ENCODE peak calls at places on chromosomes 4 and X, in six cellular contexts. One of them, this sample, is unnamed.

GRCh38 chr4:41132055-41132683 is 82.2 kb downstream of the APBB2 start:
- DNase-seq in CD4-positive, alpha-beta T cell: no peak
- DNase-seq in fibroblast of the aortic adventitia: no peak
- DNase-seq in GM12865: no peak
- DNase-seq in CD8-positive, alpha-beta T cell: no peak
- DNase-seq in WTC11: no peak
- DNase-seq in this sample: no peak

GRCh38 chr4:139902328-139903217 is 237.0 kb downstream of the MGST2 start:
- DNase-seq in CD4-positive, alpha-beta T cell: no peak
- DNase-seq in fibroblast of the aortic adventitia: no peak
- DNase-seq in GM12865: no peak
- DNase-seq in CD8-positive, alpha-beta T cell: no peak
- DNase-seq in WTC11: no peak
- DNase-seq in this sample: no peak

GRCh38 chr4:12894062-12894461 is 590.1 kb downstream of the RAB28 start:
- DNase-seq in CD4-positive, alpha-beta T cell: no peak
- DNase-seq in fibroblast of the aortic adventitia: no peak
- DNase-seq in GM12865: no peak
- DNase-seq in CD8-positive, alpha-beta T cell: no peak
- DNase-seq in WTC11: no peak
- DNase-seq in this sample: no peak

GRCh38 chrX:150696836-150697235 is 3.6 kb downstream of the MTMR1 start:
- DNase-seq in CD4-positive, alpha-beta T cell: no peak
- DNase-seq in fibroblast of the aortic adventitia: no peak
- DNase-seq in GM12865: no peak
- DNase-seq in CD8-positive, alpha-beta T cell: no peak
- DNase-seq in WTC11: no peak
- DNase-seq in this sample: no peak

GRCh38 chr4:72449705-72450104 is 119.3 kb downstream of the ADAMTS3 start:
- DNase-seq in CD4-positive, alpha-beta T cell: no peak
- DNase-seq in fibroblast of the aortic adventitia: peak; percentile 41
- DNase-seq in GM12865: no peak
- DNase-seq in CD8-positive, alpha-beta T cell: no peak
- DNase-seq in WTC11: no peak
- DNase-seq in this sample: no peak

GRCh38 chrX:104921606-104922205 is 298.8 kb downstream of the TEX13A start:
- DNase-seq in CD4-positive, alpha-beta T cell: no peak
- DNase-seq in fibroblast of the aortic adventitia: no peak
- DNase-seq in GM12865: no peak
- DNase-seq in CD8-positive, alpha-beta T cell: no peak
- DNase-seq in WTC11: no peak
- DNase-seq in this sample: no peak

GRCh38 chr4:121155893-121156292 is 8.2 kb downstream of the TNIP3 start:
- DNase-seq in CD4-positive, alpha-beta T cell: no peak
- DNase-seq in fibroblast of the aortic adventitia: peak; percentile 92
- DNase-seq in GM12865: no peak
- DNase-seq in CD8-positive, alpha-beta T cell: no peak
- DNase-seq in WTC11: no peak
- DNase-seq in this sample: no peak

GRCh38 chrX:40987413-40987812 is 97.8 kb upstream of the USP9X start:
- DNase-seq in CD4-positive, alpha-beta T cell: no peak
- DNase-seq in fibroblast of the aortic adventitia: no peak
- DNase-seq in GM12865: no peak
- DNase-seq in CD8-positive, alpha-beta T cell: no peak
- DNase-seq in WTC11: no peak
- DNase-seq in this sample: no peak

GRCh38 chr4:10239982-10240654 is 123.5 kb upstream of the WDR1 start:
- DNase-seq in CD4-positive, alpha-beta T cell: no peak
- DNase-seq in fibroblast of the aortic adventitia: peak; percentile 32
- DNase-seq in GM12865: no peak
- DNase-seq in CD8-positive, alpha-beta T cell: no peak
- DNase-seq in WTC11: no peak
- DNase-seq in this sample: no peak

GRCh38 chr4:139934786-139935330 is 219.1 kb downstream of the MAML3 start:
- DNase-seq in CD4-positive, alpha-beta T cell: no peak
- DNase-seq in fibroblast of the aortic adventitia: no peak
- DNase-seq in GM12865: no peak
- DNase-seq in CD8-positive, alpha-beta T cell: no peak
- DNase-seq in WTC11: no peak
- DNase-seq in this sample: no peak

GRCh38 chr4:155777971-155778710 is 19.3 kb downstream of the GUCY1B1 start:
- DNase-seq in CD4-positive, alpha-beta T cell: no peak
- DNase-seq in fibroblast of the aortic adventitia: peak; percentile 37
- DNase-seq in GM12865: no peak
- DNase-seq in CD8-positive, alpha-beta T cell: no peak
- DNase-seq in WTC11: no peak
- DNase-seq in this sample: no peak

GRCh38 chr4:25928320-25928955 is 14.4 kb downstream of the SMIM20 start:
- DNase-seq in CD4-positive, alpha-beta T cell: no peak
- DNase-seq in fibroblast of the aortic adventitia: no peak
- DNase-seq in GM12865: no peak
- DNase-seq in CD8-positive, alpha-beta T cell: no peak
- DNase-seq in WTC11: no peak
- DNase-seq in this sample: no peak

GRCh38 chr4:92334716-92335350 is 31.1 kb downstream of the GRID2 start:
- DNase-seq in CD4-positive, alpha-beta T cell: no peak
- DNase-seq in fibroblast of the aortic adventitia: peak; percentile 38
- DNase-seq in GM12865: no peak
- DNase-seq in CD8-positive, alpha-beta T cell: no peak
- DNase-seq in WTC11: no peak
- DNase-seq in this sample: no peak

GRCh38 chr4:118265312-118266144 is 87.3 kb downstream of the PRSS12 start:
- DNase-seq in CD4-positive, alpha-beta T cell: no peak
- DNase-seq in fibroblast of the aortic adventitia: peak; percentile 2
- DNase-seq in GM12865: no peak
- DNase-seq in CD8-positive, alpha-beta T cell: no peak
- DNase-seq in WTC11: peak; percentile 63
- DNase-seq in this sample: no peak

GRCh38 chr4:24810016-24810415 is 14.6 kb downstream of the SOD3 start:
- DNase-seq in CD4-positive, alpha-beta T cell: no peak
- DNase-seq in fibroblast of the aortic adventitia: peak; percentile 49
- DNase-seq in GM12865: no peak
- DNase-seq in CD8-positive, alpha-beta T cell: no peak
- DNase-seq in WTC11: no peak
- DNase-seq in this sample: no peak

GRCh38 chr4:183798249-183798920 is 106.7 kb upstream of the STOX2 start:
- DNase-seq in CD4-positive, alpha-beta T cell: no peak
- DNase-seq in fibroblast of the aortic adventitia: no peak
- DNase-seq in GM12865: no peak
- DNase-seq in CD8-positive, alpha-beta T cell: no peak
- DNase-seq in WTC11: peak; percentile 35
- DNase-seq in this sample: no peak

GRCh38 chrX:153635388-153635787 is 11.6 kb upstream of the DUSP9 start:
- DNase-seq in CD4-positive, alpha-beta T cell: no peak
- DNase-seq in fibroblast of the aortic adventitia: no peak
- DNase-seq in GM12865: no peak
- DNase-seq in CD8-positive, alpha-beta T cell: no peak
- DNase-seq in WTC11: no peak
- DNase-seq in this sample: no peak

GRCh38 chr4:140351778-140352177 is 21.7 kb upstream of the SCOC start:
- DNase-seq in CD4-positive, alpha-beta T cell: no peak
- DNase-seq in fibroblast of the aortic adventitia: no peak
- DNase-seq in GM12865: no peak
- DNase-seq in CD8-positive, alpha-beta T cell: no peak
- DNase-seq in WTC11: no peak
- DNase-seq in this sample: no peak

GRCh38 chr4:97987019-97987648 is 156.1 kb downstream of the STPG2 start:
- DNase-seq in CD4-positive, alpha-beta T cell: no peak
- DNase-seq in fibroblast of the aortic adventitia: peak; percentile 17
- DNase-seq in GM12865: peak; percentile 19
- DNase-seq in CD8-positive, alpha-beta T cell: no peak
- DNase-seq in WTC11: no peak
- DNase-seq in this sample: peak; percentile 13

GRCh38 chrX:150486011-150486410 is 82.4 kb upstream of the MTM1 start:
- DNase-seq in CD4-positive, alpha-beta T cell: peak; percentile 43
- DNase-seq in fibroblast of the aortic adventitia: peak; percentile 66
- DNase-seq in GM12865: peak; percentile 50
- DNase-seq in CD8-positive, alpha-beta T cell: no peak
- DNase-seq in WTC11: peak; percentile 49
- DNase-seq in this sample: no peak

GRCh38 chr4:119314356-119314755 is 7.6 kb downstream of the FABP2 start:
- DNase-seq in CD4-positive, alpha-beta T cell: peak; percentile 4
- DNase-seq in fibroblast of the aortic adventitia: peak; percentile 76
- DNase-seq in GM12865: peak; percentile 47
- DNase-seq in CD8-positive, alpha-beta T cell: no peak
- DNase-seq in WTC11: no peak
- DNase-seq in this sample: peak; percentile 12

GRCh38 chrX:46268429-46268828 is 276.8 kb downstream of the ZNF674 start:
- DNase-seq in CD4-positive, alpha-beta T cell: no peak
- DNase-seq in fibroblast of the aortic adventitia: peak; percentile 42
- DNase-seq in GM12865: no peak
- DNase-seq in CD8-positive, alpha-beta T cell: no peak
- DNase-seq in WTC11: no peak
- DNase-seq in this sample: no peak

GRCh38 chr4:11590132-11590531 is 161.4 kb upstream of the HS3ST1 start:
- DNase-seq in CD4-positive, alpha-beta T cell: no peak
- DNase-seq in fibroblast of the aortic adventitia: no peak
- DNase-seq in GM12865: no peak
- DNase-seq in CD8-positive, alpha-beta T cell: no peak
- DNase-seq in WTC11: no peak
- DNase-seq in this sample: no peak

GRCh38 chrX:33132569-33132968 is 78.8 kb downstream of the DMD start:
- DNase-seq in CD4-positive, alpha-beta T cell: no peak
- DNase-seq in fibroblast of the aortic adventitia: no peak
- DNase-seq in GM12865: no peak
- DNase-seq in CD8-positive, alpha-beta T cell: no peak
- DNase-seq in WTC11: no peak
- DNase-seq in this sample: no peak

GRCh38 chrX:56787734-56788152 is 58.7 kb downstream of the NBDY start:
- DNase-seq in CD4-positive, alpha-beta T cell: no peak
- DNase-seq in fibroblast of the aortic adventitia: no peak
- DNase-seq in GM12865: no peak
- DNase-seq in CD8-positive, alpha-beta T cell: no peak
- DNase-seq in WTC11: no peak
- DNase-seq in this sample: no peak

GRCh38 chrX:56786889-56787733 is 58.1 kb downstream of the NBDY start:
- DNase-seq in CD4-positive, alpha-beta T cell: no peak
- DNase-seq in fibroblast of the aortic adventitia: no peak
- DNase-seq in GM12865: no peak
- DNase-seq in CD8-positive, alpha-beta T cell: no peak
- DNase-seq in WTC11: no peak
- DNase-seq in this sample: no peak

GRCh38 chrX:56788717-56789122 is 59.7 kb downstream of the NBDY start:
- DNase-seq in CD4-positive, alpha-beta T cell: no peak
- DNase-seq in fibroblast of the aortic adventitia: peak; percentile 84
- DNase-seq in GM12865: no peak
- DNase-seq in CD8-positive, alpha-beta T cell: no peak
- DNase-seq in WTC11: no peak
- DNase-seq in this sample: no peak

GRCh38 chrX:56789518-56790070 is 60.6 kb downstream of the NBDY start:
- DNase-seq in CD4-positive, alpha-beta T cell: no peak
- DNase-seq in fibroblast of the aortic adventitia: no peak
- DNase-seq in GM12865: no peak
- DNase-seq in CD8-positive, alpha-beta T cell: no peak
- DNase-seq in WTC11: no peak
- DNase-seq in this sample: no peak

DNA sequence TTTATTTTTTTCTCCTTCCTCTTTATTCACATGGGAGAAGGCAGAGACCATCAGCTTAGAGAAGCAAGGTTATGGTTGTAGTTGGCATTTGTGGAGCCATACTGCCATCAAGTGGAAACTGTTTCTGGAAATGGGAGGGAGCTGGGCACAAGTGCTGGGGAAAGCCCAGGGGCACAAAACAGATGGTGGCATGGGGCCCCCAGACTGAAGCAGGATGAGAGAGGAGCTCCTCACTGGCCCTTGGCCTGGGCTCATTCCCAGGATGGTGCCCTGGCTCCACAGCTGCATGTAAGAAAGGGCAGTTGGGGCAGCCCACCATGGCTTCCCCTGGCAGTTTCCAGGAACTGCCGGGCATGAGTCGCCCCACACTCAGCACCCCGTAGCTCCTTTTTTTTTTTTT is 59.2 kb downstream of the NBDY start:
- DNase-seq in CD4-positive, alpha-beta T cell: no peak
- DNase-seq in fibroblast of the aortic adventitia: peak; percentile 80
- DNase-seq in GM12865: no peak
- DNase-seq in CD8-positive, alpha-beta T cell: no peak
- DNase-seq in WTC11: no peak
- DNase-seq in this sample: no peak
- TF ChIP-seq CTCF in CD4-positive, alpha-beta T cell: no peak
- TF ChIP-seq CTCF in fibroblast of the aortic adventitia: peak; percentile 17
- TF ChIP-seq CTCF in GM12865: no peak
- TF ChIP-seq CTCF in CD8-positive, alpha-beta T cell: no peak
- TF ChIP-seq CTCF in WTC11: no peak
- TF ChIP-seq CTCF in this sample: no peak

GRCh38 chrX:94524867-94525266 is 850.9 kb downstream of the FAM133A start:
- DNase-seq in CD4-positive, alpha-beta T cell: no peak
- DNase-seq in fibroblast of the aortic adventitia: no peak
- DNase-seq in GM12865: peak; percentile 1
- DNase-seq in CD8-positive, alpha-beta T cell: no peak
- DNase-seq in WTC11: no peak
- DNase-seq in this sample: no peak
- TF ChIP-seq CTCF in CD4-positive, alpha-beta T cell: no peak
- TF ChIP-seq CTCF in fibroblast of the aortic adventitia: no peak
- TF ChIP-seq CTCF in GM12865: no peak
- TF ChIP-seq CTCF in CD8-positive, alpha-beta T cell: no peak
- TF ChIP-seq CTCF in WTC11: no peak
- TF ChIP-seq CTCF in this sample: no peak

DNA sequence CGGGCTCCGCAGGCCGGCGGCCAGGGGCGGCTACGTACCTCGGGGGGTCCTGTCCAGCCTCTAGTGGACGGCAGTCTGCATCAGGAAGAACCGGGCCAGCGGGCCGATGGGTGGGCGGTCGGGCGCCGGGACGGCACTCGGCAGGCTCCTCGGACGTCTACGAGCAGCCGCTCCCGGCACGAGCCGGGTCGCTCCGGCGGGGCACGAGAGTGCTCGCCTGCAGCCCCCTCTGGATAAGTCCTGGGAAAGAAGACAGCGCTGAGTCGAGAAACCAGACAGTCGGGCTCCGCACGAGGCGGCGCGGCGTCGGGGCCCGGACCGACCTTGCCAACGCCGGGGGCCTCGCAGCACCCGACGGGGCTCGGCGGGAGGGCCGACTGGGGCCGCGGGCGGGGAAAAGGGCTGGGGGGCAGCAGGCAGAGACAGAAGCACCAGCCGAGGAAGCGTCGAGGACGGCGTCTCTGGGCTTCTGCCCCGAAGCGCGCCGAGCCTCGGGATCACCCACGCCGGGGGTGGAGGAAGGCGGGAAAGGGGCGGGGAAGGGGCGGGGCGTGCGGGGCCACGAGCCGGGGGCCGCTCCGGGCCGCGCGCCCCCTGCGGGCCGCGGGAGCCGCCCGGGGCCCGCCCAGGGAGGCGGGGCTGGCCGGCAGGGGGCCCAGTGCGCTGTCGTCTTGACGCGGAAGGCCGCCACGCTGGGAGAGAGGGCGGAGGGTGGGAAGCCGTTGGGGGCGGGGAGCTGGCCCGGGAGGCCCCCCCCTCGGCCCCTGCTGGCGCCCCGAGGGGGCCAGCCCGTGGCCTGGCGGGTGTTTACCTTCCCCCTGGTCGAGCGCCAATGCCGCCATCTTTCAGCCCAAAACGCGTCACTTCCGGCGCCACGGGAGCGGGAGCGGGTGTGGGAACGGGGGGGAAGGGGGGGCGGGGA is 1.9 kb downstream of the KLHL15 start:
- DNase-seq in CD4-positive, alpha-beta T cell: peak; percentile 76
- DNase-seq in fibroblast of the aortic adventitia: peak; percentile 90
- DNase-seq in GM12865: peak; percentile 94
- DNase-seq in CD8-positive, alpha-beta T cell: peak; percentile 62
- DNase-seq in WTC11: peak; percentile 63
- DNase-seq in this sample: peak; percentile 88
- TF ChIP-seq CTCF in CD4-positive, alpha-beta T cell: no peak
- TF ChIP-seq CTCF in fibroblast of the aortic adventitia: no peak
- TF ChIP-seq CTCF in GM12865: peak; percentile 25
- TF ChIP-seq CTCF in CD8-positive, alpha-beta T cell: no peak
- TF ChIP-seq CTCF in WTC11: no peak
- TF ChIP-seq CTCF in this sample: peak; percentile 41

GRCh38 chr4:95637047-95637600 is 88.4 kb upstream of the UNC5C start:
- DNase-seq in CD4-positive, alpha-beta T cell: no peak
- DNase-seq in fibroblast of the aortic adventitia: peak; percentile 0
- DNase-seq in GM12865: no peak
- DNase-seq in CD8-positive, alpha-beta T cell: no peak
- DNase-seq in WTC11: peak; percentile 25
- DNase-seq in this sample: no peak
- TF ChIP-seq CTCF in CD4-positive, alpha-beta T cell: no peak
- TF ChIP-seq CTCF in fibroblast of the aortic adventitia: peak; percentile 42
- TF ChIP-seq CTCF in GM12865: no peak
- TF ChIP-seq CTCF in CD8-positive, alpha-beta T cell: no peak
- TF ChIP-seq CTCF in WTC11: peak; percentile 41
- TF ChIP-seq CTCF in this sample: no peak